ENCODE peak calls at places on chromosome 17, in six cellular contexts. One of them, this sample, is unnamed.

GRCh38 chr17:42679001-42679491 is 2.3 kb upstream of the PLEKHH3 start:
- DNase-seq in lower lobe of right lung: peak
- DNase-seq in PC-9: no peak
- DNase-seq in fibroblast of lung: peak
- DNase-seq in fibroblast of pulmonary artery: peak
- DNase-seq in esophagus squamous epithelium: no peak
- DNase-seq in this sample: no peak

GRCh38 chr17:66690166-66690565 is 144.8 kb upstream of the CACNG5 start:
- DNase-seq in lower lobe of right lung: no peak
- DNase-seq in PC-9: no peak
- DNase-seq in fibroblast of lung: no peak
- DNase-seq in fibroblast of pulmonary artery: no peak
- DNase-seq in esophagus squamous epithelium: no peak
- DNase-seq in this sample: no peak

GRCh38 chr17:60141111-60142018 is 8.4 kb upstream of the CA4 start:
- DNase-seq in lower lobe of right lung: peak
- DNase-seq in PC-9: no peak
- DNase-seq in fibroblast of lung: peak
- DNase-seq in fibroblast of pulmonary artery: peak
- DNase-seq in esophagus squamous epithelium: no peak
- DNase-seq in this sample: no peak

GRCh38 chr17:49741009-49741691 is 22.8 kb downstream of the FAM117A start:
- DNase-seq in lower lobe of right lung: no peak
- DNase-seq in PC-9: no peak
- DNase-seq in fibroblast of lung: peak
- DNase-seq in fibroblast of pulmonary artery: peak
- DNase-seq in esophagus squamous epithelium: no peak
- DNase-seq in this sample: no peak

GRCh38 chr17:63309021-63309420 is 137.1 kb downstream of the CYB561 start:
- DNase-seq in lower lobe of right lung: no peak
- DNase-seq in PC-9: no peak
- DNase-seq in fibroblast of lung: peak
- DNase-seq in fibroblast of pulmonary artery: peak
- DNase-seq in esophagus squamous epithelium: no peak
- DNase-seq in this sample: no peak

GRCh38 chr17:7755095-7755890 is 37.7 kb downstream of the DNAH2 start:
- DNase-seq in lower lobe of right lung: no peak
- DNase-seq in PC-9: no peak
- DNase-seq in fibroblast of lung: no peak
- DNase-seq in fibroblast of pulmonary artery: no peak
- DNase-seq in esophagus squamous epithelium: no peak
- DNase-seq in this sample: no peak

GRCh38 chr17:80807882-80808281 is 183.8 kb upstream of the CHMP6 start:
- DNase-seq in lower lobe of right lung: no peak
- DNase-seq in PC-9: no peak
- DNase-seq in fibroblast of lung: no peak
- DNase-seq in fibroblast of pulmonary artery: no peak
- DNase-seq in esophagus squamous epithelium: no peak
- DNase-seq in this sample: no peak

GRCh38 chr17:78759203-78759968 is 22.7 kb downstream of the CYTH1 start:
- DNase-seq in lower lobe of right lung: peak
- DNase-seq in PC-9: no peak
- DNase-seq in fibroblast of lung: peak
- DNase-seq in fibroblast of pulmonary artery: peak
- DNase-seq in esophagus squamous epithelium: no peak
- DNase-seq in this sample: peak

GRCh38 chr17:1083451-1084187 is 86.7 kb downstream of the TIMM22 start:
- DNase-seq in lower lobe of right lung: peak
- DNase-seq in PC-9: no peak
- DNase-seq in fibroblast of lung: peak
- DNase-seq in fibroblast of pulmonary artery: no peak
- DNase-seq in esophagus squamous epithelium: no peak
- DNase-seq in this sample: no peak

GRCh38 chr17:11742891-11743290 is 144.6 kb downstream of the DNAH9 start:
- DNase-seq in lower lobe of right lung: no peak
- DNase-seq in PC-9: no peak
- DNase-seq in fibroblast of lung: no peak
- DNase-seq in fibroblast of pulmonary artery: no peak
- DNase-seq in esophagus squamous epithelium: no peak
- DNase-seq in this sample: no peak

GRCh38 chr17:41956522-41956921 is 10.1 kb upstream of the CNP start:
- DNase-seq in lower lobe of right lung: no peak
- DNase-seq in PC-9: no peak
- DNase-seq in fibroblast of lung: peak
- DNase-seq in fibroblast of pulmonary artery: no peak
- DNase-seq in esophagus squamous epithelium: no peak
- DNase-seq in this sample: no peak

GRCh38 chr17:10337976-10338375 is 34.8 kb downstream of the MYH13 start:
- DNase-seq in lower lobe of right lung: no peak
- DNase-seq in PC-9: no peak
- DNase-seq in fibroblast of lung: no peak
- DNase-seq in fibroblast of pulmonary artery: no peak
- DNase-seq in esophagus squamous epithelium: no peak
- DNase-seq in this sample: no peak

GRCh38 chr17:3282901-3283300 is 15.3 kb downstream of the OR3A1 start:
- DNase-seq in lower lobe of right lung: no peak
- DNase-seq in PC-9: no peak
- DNase-seq in fibroblast of lung: no peak
- DNase-seq in fibroblast of pulmonary artery: no peak
- DNase-seq in esophagus squamous epithelium: no peak
- DNase-seq in this sample: no peak

GRCh38 chr17:1783834-1784611 is 22.2 kb downstream of the SERPINF1 start:
- DNase-seq in lower lobe of right lung: peak
- DNase-seq in PC-9: no peak
- DNase-seq in fibroblast of lung: peak
- DNase-seq in fibroblast of pulmonary artery: peak
- DNase-seq in esophagus squamous epithelium: no peak
- DNase-seq in this sample: peak

GRCh38 chr17:59329558-59330313 is 1.7 kb upstream of the YPEL2 start:
- DNase-seq in lower lobe of right lung: no peak
- DNase-seq in PC-9: peak
- DNase-seq in fibroblast of lung: peak
- DNase-seq in fibroblast of pulmonary artery: peak
- DNase-seq in esophagus squamous epithelium: no peak
- DNase-seq in this sample: peak

GRCh38 chr17:50808888-50809287 is 26.5 kb upstream of the WFIKKN2 start:
- DNase-seq in lower lobe of right lung: no peak
- DNase-seq in PC-9: no peak
- DNase-seq in fibroblast of lung: no peak
- DNase-seq in fibroblast of pulmonary artery: no peak
- DNase-seq in esophagus squamous epithelium: no peak
- DNase-seq in this sample: no peak

GRCh38 chr17:72901098-72901497 is 191.4 kb downstream of the SLC39A11 start:
- DNase-seq in lower lobe of right lung: no peak
- DNase-seq in PC-9: no peak
- DNase-seq in fibroblast of lung: no peak
- DNase-seq in fibroblast of pulmonary artery: no peak
- DNase-seq in esophagus squamous epithelium: no peak
- DNase-seq in this sample: no peak

GRCh38 chr17:68349157-68349556 is 57.9 kb downstream of the ARSG start:
- DNase-seq in lower lobe of right lung: no peak
- DNase-seq in PC-9: no peak
- DNase-seq in fibroblast of lung: no peak
- DNase-seq in fibroblast of pulmonary artery: no peak
- DNase-seq in esophagus squamous epithelium: no peak
- DNase-seq in this sample: no peak

GRCh38 chr17:83203073-83203471 is 123.7 kb downstream of the METRNL start:
- DNase-seq in lower lobe of right lung: peak
- DNase-seq in PC-9: no peak
- DNase-seq in fibroblast of lung: peak
- DNase-seq in fibroblast of pulmonary artery: peak
- DNase-seq in esophagus squamous epithelium: no peak
- DNase-seq in this sample: no peak

GRCh38 chr17:49343273-49343672 is 18.8 kb downstream of the ZNF652 start:
- DNase-seq in lower lobe of right lung: no peak
- DNase-seq in PC-9: no peak
- DNase-seq in fibroblast of lung: peak
- DNase-seq in fibroblast of pulmonary artery: peak
- DNase-seq in esophagus squamous epithelium: no peak
- DNase-seq in this sample: no peak

GRCh38 chr17:42421479-42422332 is 1.4 kb downstream of the CAVIN1 start:
- DNase-seq in lower lobe of right lung: peak
- DNase-seq in PC-9: no peak
- DNase-seq in fibroblast of lung: peak
- DNase-seq in fibroblast of pulmonary artery: peak
- DNase-seq in esophagus squamous epithelium: no peak
- DNase-seq in this sample: no peak

GRCh38 chr17:57946798-57947358 is 8.3 kb downstream of the CUEDC1 start:
- DNase-seq in lower lobe of right lung: peak
- DNase-seq in PC-9: no peak
- DNase-seq in fibroblast of lung: peak
- DNase-seq in fibroblast of pulmonary artery: peak
- DNase-seq in esophagus squamous epithelium: no peak
- DNase-seq in this sample: peak

GRCh38 chr17:2064511-2064910 is 9.6 kb downstream of the HIC1 start:
- DNase-seq in lower lobe of right lung: no peak
- DNase-seq in PC-9: no peak
- DNase-seq in fibroblast of lung: no peak
- DNase-seq in fibroblast of pulmonary artery: peak
- DNase-seq in esophagus squamous epithelium: no peak
- DNase-seq in this sample: no peak

GRCh38 chr17:63774141-63774981 is at the start of gene DDX42:
- DNase-seq in lower lobe of right lung: peak
- DNase-seq in PC-9: no peak
- DNase-seq in fibroblast of lung: peak
- DNase-seq in fibroblast of pulmonary artery: peak
- DNase-seq in esophagus squamous epithelium: peak
- DNase-seq in this sample: peak

GRCh38 chr17:57480438-57481196 is 224.3 kb downstream of the MSI2 start:
- DNase-seq in lower lobe of right lung: no peak
- DNase-seq in PC-9: peak
- DNase-seq in fibroblast of lung: peak
- DNase-seq in fibroblast of pulmonary artery: peak
- DNase-seq in esophagus squamous epithelium: no peak
- DNase-seq in this sample: peak

GRCh38 chr17:8081876-8082275 is 5.6 kb downstream of the ALOX12B start:
- DNase-seq in lower lobe of right lung: no peak
- DNase-seq in PC-9: no peak
- DNase-seq in fibroblast of lung: no peak
- DNase-seq in fibroblast of pulmonary artery: no peak
- DNase-seq in esophagus squamous epithelium: no peak
- DNase-seq in this sample: no peak

GRCh38 chr17:62995377-62995885 is 29.4 kb downstream of the TANC2 start:
- DNase-seq in lower lobe of right lung: no peak
- DNase-seq in PC-9: no peak
- DNase-seq in fibroblast of lung: peak
- DNase-seq in fibroblast of pulmonary artery: peak
- DNase-seq in esophagus squamous epithelium: no peak
- DNase-seq in this sample: no peak

GRCh38 chr17:15236281-15237105 is 28.6 kb downstream of the PMP22 start:
- DNase-seq in lower lobe of right lung: no peak
- DNase-seq in PC-9: no peak
- DNase-seq in fibroblast of lung: peak
- DNase-seq in fibroblast of pulmonary artery: no peak
- DNase-seq in esophagus squamous epithelium: no peak
- DNase-seq in this sample: no peak

GRCh38 chr17:51128089-51128488 is 7.4 kb upstream of the SPAG9 start:
- DNase-seq in lower lobe of right lung: no peak
- DNase-seq in PC-9: no peak
- DNase-seq in fibroblast of lung: no peak
- DNase-seq in fibroblast of pulmonary artery: peak
- DNase-seq in esophagus squamous epithelium: no peak
- DNase-seq in this sample: no peak

GRCh38 chr17:178292-179065 is 3.0 kb downstream of the DOC2B start:
- DNase-seq in lower lobe of right lung: no peak
- DNase-seq in PC-9: no peak
- DNase-seq in fibroblast of lung: no peak
- DNase-seq in fibroblast of pulmonary artery: no peak
- DNase-seq in esophagus squamous epithelium: no peak
- DNase-seq in this sample: no peak

GRCh38 chr17:42872251-42872965 is 21.4 kb downstream of the AOC3 start:
- DNase-seq in lower lobe of right lung: no peak
- DNase-seq in PC-9: no peak
- DNase-seq in fibroblast of lung: peak
- DNase-seq in fibroblast of pulmonary artery: no peak
- DNase-seq in esophagus squamous epithelium: no peak
- DNase-seq in this sample: no peak

GRCh38 chr17:57662021-57662420 is 83.1 kb downstream of the CCDC182 start:
- DNase-seq in lower lobe of right lung: no peak
- DNase-seq in PC-9: no peak
- DNase-seq in fibroblast of lung: no peak
- DNase-seq in fibroblast of pulmonary artery: no peak
- DNase-seq in esophagus squamous epithelium: no peak
- DNase-seq in this sample: no peak

GRCh38 chr17:72901657-72902056 is 190.8 kb downstream of the SLC39A11 start:
- DNase-seq in lower lobe of right lung: no peak
- DNase-seq in PC-9: no peak
- DNase-seq in fibroblast of lung: no peak
- DNase-seq in fibroblast of pulmonary artery: no peak
- DNase-seq in esophagus squamous epithelium: no peak
- DNase-seq in this sample: no peak

GRCh38 chr17:17055286-17056166 is 13.3 kb downstream of the MPRIP start:
- DNase-seq in lower lobe of right lung: no peak
- DNase-seq in PC-9: no peak
- DNase-seq in fibroblast of lung: no peak
- DNase-seq in fibroblast of pulmonary artery: no peak
- DNase-seq in esophagus squamous epithelium: no peak
- DNase-seq in this sample: no peak
- TF ChIP-seq CTCF in lower lobe of right lung: peak
- TF ChIP-seq CTCF in PC-9: no peak
- TF ChIP-seq CTCF in fibroblast of lung: no peak
- TF ChIP-seq CTCF in fibroblast of pulmonary artery: no peak
- TF ChIP-seq CTCF in esophagus squamous epithelium: no peak
- TF ChIP-seq CTCF in this sample: peak

DNA sequence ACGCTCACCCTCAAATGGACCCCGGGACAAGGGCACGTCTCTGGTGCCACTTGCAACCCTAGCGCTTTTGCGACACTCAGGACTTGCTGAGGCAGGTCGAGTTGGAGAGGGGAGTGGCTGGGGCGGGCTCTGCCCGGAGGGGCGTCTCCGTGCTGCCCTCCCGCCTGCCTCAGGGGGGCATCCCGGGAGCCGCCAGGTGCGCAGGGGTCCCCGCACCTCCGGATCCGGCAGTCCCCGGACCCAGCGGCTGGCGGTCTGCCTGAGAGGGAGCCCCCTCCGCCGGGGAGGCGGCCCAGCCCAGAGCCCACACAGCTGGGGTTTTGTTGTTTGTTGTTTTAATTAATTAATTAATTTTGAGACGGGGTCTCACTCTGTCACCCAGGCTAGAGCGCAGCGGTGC is at the start of gene SLC52A1:
- DNase-seq in lower lobe of right lung: no peak
- DNase-seq in PC-9: no peak
- DNase-seq in fibroblast of lung: no peak
- DNase-seq in fibroblast of pulmonary artery: no peak
- DNase-seq in esophagus squamous epithelium: no peak
- DNase-seq in this sample: no peak
- H3K4me3 ChIP-seq in lower lobe of right lung: peak
- H3K4me3 ChIP-seq in PC-9: peak
- H3K4me3 ChIP-seq in fibroblast of lung: no peak
- H3K4me3 ChIP-seq in fibroblast of pulmonary artery: peak
- H3K4me3 ChIP-seq in esophagus squamous epithelium: peak
- H3K4me3 ChIP-seq in this sample: peak

GRCh38 chr17:28357061-28357900 is at the start of gene POLDIP2:
- DNase-seq in lower lobe of right lung: peak
- DNase-seq in PC-9: peak
- DNase-seq in fibroblast of lung: peak
- DNase-seq in fibroblast of pulmonary artery: peak
- DNase-seq in esophagus squamous epithelium: peak
- DNase-seq in this sample: peak
- TF ChIP-seq CTCF in lower lobe of right lung: no peak
- TF ChIP-seq CTCF in PC-9: no peak
- TF ChIP-seq CTCF in fibroblast of lung: no peak
- TF ChIP-seq CTCF in fibroblast of pulmonary artery: no peak
- TF ChIP-seq CTCF in esophagus squamous epithelium: no peak
- TF ChIP-seq CTCF in this sample: no peak

GRCh38 chr17:77474292-77474988 is 333.7 kb downstream of the SEC14L1 start:
- DNase-seq in lower lobe of right lung: no peak
- DNase-seq in PC-9: no peak
- DNase-seq in fibroblast of lung: peak
- DNase-seq in fibroblast of pulmonary artery: peak
- DNase-seq in esophagus squamous epithelium: no peak
- DNase-seq in this sample: no peak
- H3K4me3 ChIP-seq in lower lobe of right lung: no peak
- H3K4me3 ChIP-seq in PC-9: no peak
- H3K4me3 ChIP-seq in fibroblast of lung: no peak
- H3K4me3 ChIP-seq in fibroblast of pulmonary artery: no peak
- H3K4me3 ChIP-seq in esophagus squamous epithelium: no peak
- H3K4me3 ChIP-seq in this sample: no peak